ENCODE peak calls at places on chromosomes 11 and 22, in four cellular contexts. K, A, H and X are unnamed samples.

GRCh38 chr11:66332371-66333219 is 3.6 kb downstream of the RIN1 start:
- DNase-seq in K (no peak), H (no peak), A (no peak), X (no peak)

GRCh38 chr22:48366056-48366455 is 1461.6 kb downstream of the BRD1 start:
- DNase-seq in K (no peak), A (no peak), H (no peak), X (peak; percentile 67)

GRCh38 chr22:42327462-42328129 is 57.1 kb upstream of the TCF20 start:
- DNase-seq in A (no peak), K (no peak), H (no peak), X (no peak)

GRCh38 chr22:44600386-44600785 is 101.6 kb upstream of the PRR5 start:
- DNase-seq in A (no peak), H (no peak), K (no peak), X (no peak)

GRCh38 chr11:115944596-115944995 is 440.4 kb upstream of the CADM1 start:
- DNase-seq in K (no peak), A (no peak), H (no peak), X (no peak)

GRCh38 chr22:37197451-37198289 is 9.6 kb upstream of the C1QTNF6 start:
- DNase-seq in H (no peak), A (no peak), K (no peak), X (no peak)

GRCh38 chr11:61973603-61974162 is 6.2 kb upstream of the FTH1 start:
- DNase-seq in H (no peak), A (peak; percentile 44), K (no peak), X (peak; percentile 86)

GRCh38 chr11:123434911-123435310 is 4.8 kb downstream of the GRAMD1B start:
- DNase-seq in K (no peak), H (no peak), A (no peak), X (no peak)

GRCh38 chr11:75815345-75815983 is 454 bp downstream of the UVRAG start:
- DNase-seq in K (no peak), A (no peak), H (no peak), X (no peak)

GRCh38 chr11:8503872-8504491 is 90.0 kb downstream of the STK33 start:
- DNase-seq in A (no peak), H (no peak), K (no peak), X (no peak)

GRCh38 chr11:6962673-6963072 is 36.4 kb downstream of the ZNF215 start:
- DNase-seq in H (no peak), K (no peak), A (no peak), X (no peak)

GRCh38 chr22:44448271-44448780 is 49.7 kb downstream of the RTL6 start:
- DNase-seq in H (no peak), A (no peak), K (peak; percentile 57), X (peak; percentile 89)

GRCh38 chr11:129320485-129320884 is 55.2 kb upstream of the BARX2 start:
- DNase-seq in K (no peak), A (no peak), H (no peak), X (no peak)

GRCh38 chr11:18668131-18668530 is 30.4 kb upstream of the TMEM86A start:
- DNase-seq in H (no peak), A (no peak), K (no peak), X (no peak)

GRCh38 chr11:128180446-128181089 is 406.8 kb downstream of the ETS1 start:
- DNase-seq in H (no peak), A (no peak), K (peak; percentile 82), X (no peak)